ENCODE peak calls at places on chromosomes 2 and 18, in six cellular contexts. Q is RCC 7860; O is anterior cingulate cortex; Y is GM12878; U is thoracic aorta; J is activated CD4-positive, alpha-beta memory T cell treated with anti-CD3 and anti-CD28 coated beads for 36 hours. A is an unnamed sample.

GRCh38 chr18:5285326-5285725 is 10.2 kb downstream of the ZBTB14 start:
- DNase-seq in Y (no peak), U (no peak), Q (no peak), O (no peak), J (no peak), A (no peak)

GRCh38 chr2:119290859-119291587 is 67.4 kb downstream of the STEAP3 start:
- DNase-seq in O (peak), Y (no peak), U (no peak), J (peak), Q (peak), A (peak)

GRCh38 chr2:216991563-216991962 is 131.7 kb upstream of the TNP1 start:
- DNase-seq in O (no peak), Q (no peak), J (no peak), Y (no peak), U (no peak), A (no peak)

GRCh38 chr2:25939257-25939668 is 43.0 kb downstream of the KIF3C start:
- DNase-seq in J (no peak), O (no peak), U (no peak), Y (no peak), Q (no peak), A (no peak)

GRCh38 chr2:120346667-120347358 is 877 bp downstream of the INHBB start:
- DNase-seq in J (peak), U (no peak), Q (no peak), O (no peak), Y (no peak), A (no peak)

GRCh38 chr2:119255760-119256573 is 32.3 kb downstream of the STEAP3 start:
- DNase-seq in Q (peak), U (no peak), J (no peak), Y (no peak), O (no peak), A (no peak)

GRCh38 chr2:236787885-236788284 is 218.3 kb downstream of the ACKR3 start:
- DNase-seq in Q (no peak), O (peak), Y (no peak), J (no peak), U (no peak), A (no peak)

GRCh38 chr2:172436889-172437288 is 9.5 kb downstream of the ITGA6 start:
- DNase-seq in J (no peak), U (no peak), Q (no peak), O (no peak), Y (no peak), A (no peak)

GRCh38 chr2:120239488-120240287 is 13.0 kb upstream of the RALB start:
- DNase-seq in J (peak), Q (peak), O (no peak), Y (no peak), U (peak), A (no peak)

GRCh38 chr2:73925853-73926492 is 707 bp upstream of the DGUOK start:
- DNase-seq in Q (no peak), Y (no peak), U (no peak), J (no peak), O (no peak), A (no peak)

GRCh38 chr2:136143603-136144451 is 25.9 kb upstream of the CXCR4 start:
- DNase-seq in O (no peak), J (no peak), Q (no peak), U (no peak), Y (no peak), A (no peak)

GRCh38 chr2:240917009-240917683 is 11.0 kb downstream of the CROCC2 start:
- DNase-seq in O (no peak), Y (no peak), U (no peak), Q (no peak), J (no peak), A (no peak)

GRCh38 chr2:199085201-199085750 is 372.5 kb downstream of the SATB2 start:
- DNase-seq in U (no peak), Q (peak), O (no peak), Y (no peak), J (no peak), A (no peak)

GRCh38 chr2:34570266-34570872 is 971.3 kb upstream of the FAM98A start:
- DNase-seq in U (no peak), Q (peak), O (no peak), Y (no peak), J (no peak), A (no peak)

GRCh38 chr2:135916232-135916631 is 40.0 kb upstream of the MCM6 start:
- DNase-seq in J (no peak), Q (peak), O (no peak), Y (no peak), U (no peak), A (no peak)

GRCh38 chr2:2646312-2647051 is 315.4 kb upstream of the MYT1L start:
- DNase-seq in U (no peak), Y (no peak), J (peak), Q (peak), O (no peak), A (no peak)

GRCh38 chr2:118865106-118865505 is 17.7 kb upstream of the EN1 start:
- DNase-seq in Y (peak), U (no peak), O (no peak), J (no peak), Q (peak), A (no peak)

GRCh38 chr18:3675446-3675845 is 225.5 kb downstream of the TGIF1 start:
- DNase-seq in O (no peak), Y (no peak), Q (peak), J (no peak), U (no peak), A (no peak)